ENCODE peak calls at places on chromosomes 11 and 22, in five cellular contexts. One of them, this sample, is unnamed. For H3K36me3, the result is how much of the 10 kb centered on the place peaks cover.

GRCh38 chr11:67372993-67373915 is at the start of gene CLCF1:
- DNase-seq in keratinocyte: no peak
- DNase-seq in IMR-90: peak
- DNase-seq in NT2/D1: no peak
- DNase-seq in mesenchymal stem cell: peak
- DNase-seq in this sample: no peak

GRCh38 chr22:25623310-25623734 is 58.8 kb downstream of the GRK3 start:
- DNase-seq in mesenchymal stem cell: no peak
- DNase-seq in NT2/D1: no peak
- DNase-seq in keratinocyte: no peak
- DNase-seq in IMR-90: no peak
- DNase-seq in this sample: no peak

GRCh38 chr11:122741613-122742012 is 86.1 kb downstream of the UBASH3B start:
- DNase-seq in NT2/D1: no peak
- DNase-seq in keratinocyte: no peak
- DNase-seq in mesenchymal stem cell: peak
- DNase-seq in IMR-90: peak
- DNase-seq in this sample: no peak

GRCh38 chr22:50705219-50705691 is 32.6 kb downstream of the SHANK3 start:
- DNase-seq in IMR-90: peak
- DNase-seq in NT2/D1: peak
- DNase-seq in keratinocyte: no peak
- DNase-seq in mesenchymal stem cell: peak
- DNase-seq in this sample: no peak

GRCh38 chr11:66936326-66936725 is 21.9 kb downstream of the PC start:
- DNase-seq in keratinocyte: no peak
- DNase-seq in mesenchymal stem cell: peak
- DNase-seq in IMR-90: peak
- DNase-seq in NT2/D1: no peak
- DNase-seq in this sample: peak

GRCh38 chr22:42994917-42995562 is 19.9 kb downstream of the PACSIN2 start:
- DNase-seq in NT2/D1: no peak
- DNase-seq in IMR-90: peak
- DNase-seq in keratinocyte: no peak
- DNase-seq in mesenchymal stem cell: peak
- DNase-seq in this sample: peak

GRCh38 chr11:120532511-120533196 is 21.1 kb downstream of the GRIK4 start:
- DNase-seq in mesenchymal stem cell: peak
- DNase-seq in IMR-90: peak
- DNase-seq in NT2/D1: no peak
- DNase-seq in keratinocyte: no peak
- DNase-seq in this sample: no peak

GRCh38 chr11:15599376-15599775 is 484.7 kb downstream of the INSC start:
- DNase-seq in NT2/D1: no peak
- DNase-seq in keratinocyte: no peak
- DNase-seq in mesenchymal stem cell: no peak
- DNase-seq in IMR-90: no peak
- DNase-seq in this sample: no peak

GRCh38 chr11:62725686-62726085 is 1.6 kb downstream of the HNRNPUL2 start:
- DNase-seq in IMR-90: no peak
- DNase-seq in mesenchymal stem cell: no peak
- DNase-seq in NT2/D1: no peak
- DNase-seq in keratinocyte: no peak
- DNase-seq in this sample: no peak

GRCh38 chr11:28585007-28585406 is 476.8 kb downstream of the METTL15 start:
- DNase-seq in mesenchymal stem cell: peak
- DNase-seq in NT2/D1: no peak
- DNase-seq in IMR-90: peak
- DNase-seq in keratinocyte: peak
- DNase-seq in this sample: no peak

GRCh38 chr22:42805998-42806481 is 51.0 kb downstream of the ARFGAP3 start:
- DNase-seq in mesenchymal stem cell: no peak
- DNase-seq in keratinocyte: no peak
- DNase-seq in NT2/D1: no peak
- DNase-seq in IMR-90: no peak
- DNase-seq in this sample: no peak

GRCh38 chr11:11569936-11570491 is 51.8 kb downstream of the GALNT18 start:
- DNase-seq in IMR-90: no peak
- DNase-seq in keratinocyte: no peak
- DNase-seq in mesenchymal stem cell: no peak
- DNase-seq in NT2/D1: no peak
- DNase-seq in this sample: no peak

GRCh38 chr22:50738649-50739227 is 734 bp downstream of the ACR start:
- DNase-seq in mesenchymal stem cell: no peak
- DNase-seq in keratinocyte: no peak
- DNase-seq in IMR-90: no peak
- DNase-seq in NT2/D1: no peak
- DNase-seq in this sample: no peak

GRCh38 chr22:30210235-30210831 is 36.2 kb downstream of the LIF start:
- DNase-seq in IMR-90: peak
- DNase-seq in keratinocyte: peak
- DNase-seq in NT2/D1: no peak
- DNase-seq in mesenchymal stem cell: peak
- DNase-seq in this sample: no peak

GRCh38 chr11:8593935-8594909 is at the start of gene STK33:
- DNase-seq in IMR-90: no peak
- DNase-seq in keratinocyte: no peak
- DNase-seq in mesenchymal stem cell: peak
- DNase-seq in NT2/D1: peak
- DNase-seq in this sample: no peak

GRCh38 chr11:35288817-35289541 is 130.4 kb downstream of the SLC1A2 start:
- DNase-seq in mesenchymal stem cell: peak
- DNase-seq in keratinocyte: no peak
- DNase-seq in IMR-90: peak
- DNase-seq in NT2/D1: no peak
- DNase-seq in this sample: peak

GRCh38 chr22:39731881-39732555 is 161.5 kb downstream of the CACNA1I start:
- DNase-seq in NT2/D1: no peak
- DNase-seq in keratinocyte: no peak
- DNase-seq in mesenchymal stem cell: no peak
- DNase-seq in IMR-90: no peak
- DNase-seq in this sample: no peak

GRCh38 chr22:37753746-37754145 is 54.0 kb upstream of the GCAT start:
- DNase-seq in keratinocyte: no peak
- DNase-seq in IMR-90: peak
- DNase-seq in NT2/D1: no peak
- DNase-seq in mesenchymal stem cell: no peak
- DNase-seq in this sample: no peak

GRCh38 chr11:106131998-106132397 is 54.5 kb downstream of the AASDHPPT start:
- DNase-seq in NT2/D1: no peak
- DNase-seq in keratinocyte: no peak
- DNase-seq in mesenchymal stem cell: no peak
- DNase-seq in IMR-90: no peak
- DNase-seq in this sample: no peak

GRCh38 chr22:25139062-25139461 is 60.6 kb upstream of the CRYBB3 start:
- DNase-seq in IMR-90: no peak
- DNase-seq in mesenchymal stem cell: no peak
- DNase-seq in NT2/D1: no peak
- DNase-seq in keratinocyte: no peak
- DNase-seq in this sample: no peak

GRCh38 chr22:24289781-24290181 is 19.1 kb downstream of the SPECC1L start:
- DNase-seq in IMR-90: no peak
- DNase-seq in keratinocyte: no peak
- DNase-seq in mesenchymal stem cell: peak
- DNase-seq in NT2/D1: no peak
- DNase-seq in this sample: no peak

GRCh38 chr22:31083377-31083768 is 2.3 kb downstream of the SMTN start:
- DNase-seq in keratinocyte: no peak
- DNase-seq in IMR-90: no peak
- DNase-seq in mesenchymal stem cell: no peak
- DNase-seq in NT2/D1: no peak
- DNase-seq in this sample: no peak

GRCh38 chr11:7251836-7252682 is at the start of gene SYT9:
- DNase-seq in IMR-90: no peak
- DNase-seq in NT2/D1: peak
- DNase-seq in keratinocyte: no peak
- DNase-seq in mesenchymal stem cell: peak
- DNase-seq in this sample: no peak

GRCh38 chr22:39913886-39914285 is 13.0 kb downstream of the GRAP2 start:
- DNase-seq in IMR-90: no peak
- DNase-seq in NT2/D1: no peak
- DNase-seq in keratinocyte: no peak
- DNase-seq in mesenchymal stem cell: peak
- DNase-seq in this sample: no peak

GRCh38 chr11:2901196-2901796 is 15.7 kb upstream of the CDKN1C start:
- DNase-seq in keratinocyte: no peak
- DNase-seq in mesenchymal stem cell: no peak
- DNase-seq in IMR-90: no peak
- DNase-seq in NT2/D1: no peak
- DNase-seq in this sample: no peak
- H3K4me3 ChIP-seq in keratinocyte: peak
- H3K4me3 ChIP-seq in mesenchymal stem cell: no peak
- H3K4me3 ChIP-seq in IMR-90: peak
- H3K4me3 ChIP-seq in NT2/D1: peak
- H3K4me3 ChIP-seq in this sample: no peak

GRCh38 chr11:125235006-125235405 is 70.5 kb downstream of the PKNOX2 start:
- DNase-seq in IMR-90: no peak
- DNase-seq in NT2/D1: no peak
- DNase-seq in keratinocyte: no peak
- DNase-seq in mesenchymal stem cell: no peak
- DNase-seq in this sample: no peak
- H3K36me3 ChIP-seq in IMR-90: under half
- H3K36me3 ChIP-seq in NT2/D1: under half
- H3K36me3 ChIP-seq in keratinocyte: under half
- H3K36me3 ChIP-seq in mesenchymal stem cell: under half
- H3K36me3 ChIP-seq in this sample: under half

DNA sequence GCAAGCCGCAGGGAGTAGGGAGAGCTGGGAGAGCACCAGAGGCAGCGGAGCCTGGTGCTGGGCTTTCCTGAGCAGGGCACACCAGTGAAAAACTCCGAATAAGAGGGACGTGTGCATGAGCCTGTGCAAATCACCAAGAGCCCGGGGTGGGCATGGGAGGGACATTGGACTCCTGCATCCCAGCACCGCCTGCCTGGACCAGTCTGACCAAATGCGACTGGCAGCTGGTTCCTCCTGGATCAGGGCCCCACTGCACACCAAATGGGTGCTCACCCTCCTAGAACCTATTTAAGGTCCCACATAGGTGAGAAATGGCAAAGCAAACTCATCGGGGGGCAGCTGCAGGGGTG is 3.1 kb downstream of the PPM1F start:
- DNase-seq in NT2/D1: no peak
- DNase-seq in IMR-90: no peak
- DNase-seq in keratinocyte: no peak
- DNase-seq in mesenchymal stem cell: no peak
- DNase-seq in this sample: no peak
- H3K4me3 ChIP-seq in NT2/D1: no peak
- H3K4me3 ChIP-seq in IMR-90: no peak
- H3K4me3 ChIP-seq in keratinocyte: no peak
- H3K4me3 ChIP-seq in mesenchymal stem cell: no peak
- H3K4me3 ChIP-seq in this sample: no peak

DNA sequence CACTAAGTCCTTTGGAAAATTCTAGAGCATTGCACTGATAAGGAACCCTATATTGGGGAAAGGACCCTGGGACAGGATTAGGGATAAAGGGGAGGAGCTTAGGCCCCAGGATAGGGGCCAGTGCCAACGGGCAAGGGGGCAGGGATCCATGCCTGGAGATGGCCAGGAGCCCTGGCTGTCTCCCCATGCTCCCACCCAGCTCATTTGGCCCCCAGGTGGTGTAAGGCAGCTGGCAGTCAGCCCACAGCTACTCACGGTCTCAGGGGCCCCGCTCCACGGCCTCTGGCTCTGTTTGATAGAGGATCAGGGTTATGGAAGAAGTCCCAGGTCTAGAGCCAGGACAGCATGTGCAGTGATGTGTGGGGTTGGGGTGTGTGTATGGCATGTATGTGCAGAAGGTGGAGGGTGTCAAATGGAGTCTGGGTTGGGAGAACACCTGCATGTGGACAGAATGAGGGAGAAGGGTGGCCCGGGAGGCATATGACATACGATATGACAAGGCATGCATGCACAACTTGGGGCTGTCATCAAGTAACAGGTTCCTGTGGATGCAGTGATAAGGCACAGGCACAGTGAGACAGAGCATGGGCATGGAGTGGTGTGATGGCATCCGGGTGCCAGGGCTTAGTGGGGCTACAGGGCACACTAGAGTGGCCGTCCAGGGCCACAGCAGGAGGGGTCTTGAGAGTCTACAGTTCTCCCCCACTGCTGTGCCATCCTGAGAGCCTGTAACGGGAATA is 18.4 kb upstream of the PDE2A start:
- DNase-seq in IMR-90: no peak
- DNase-seq in mesenchymal stem cell: no peak
- DNase-seq in keratinocyte: no peak
- DNase-seq in NT2/D1: no peak
- DNase-seq in this sample: no peak
- H3K36me3 ChIP-seq in IMR-90: half or more
- H3K36me3 ChIP-seq in mesenchymal stem cell: half or more
- H3K36me3 ChIP-seq in keratinocyte: half or more
- H3K36me3 ChIP-seq in NT2/D1: half or more
- H3K36me3 ChIP-seq in this sample: half or more

DNA sequence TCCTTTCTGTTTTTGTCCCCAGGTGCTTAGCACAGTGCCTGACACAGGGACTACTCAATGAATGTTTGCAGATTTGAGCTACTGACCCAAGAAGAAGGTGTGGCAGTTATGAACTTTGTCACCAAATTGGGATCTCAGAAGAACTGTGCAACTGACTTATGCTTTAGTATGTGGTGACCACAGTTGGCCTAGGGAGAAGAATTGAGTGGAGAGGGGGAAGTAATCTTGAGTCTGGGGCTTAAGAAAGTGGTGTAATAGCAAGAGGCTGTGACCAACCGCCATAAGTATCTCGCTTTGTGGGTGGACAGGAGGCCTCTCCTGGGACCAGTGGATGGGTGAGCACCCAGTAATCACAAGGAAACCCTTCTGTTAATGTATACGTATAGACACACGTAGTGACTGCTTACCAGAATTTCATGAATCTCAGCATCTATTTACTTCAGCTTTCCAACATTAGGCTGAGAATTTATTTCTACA is 12.7 kb upstream of the IL10RA start:
- DNase-seq in NT2/D1: no peak
- DNase-seq in IMR-90: no peak
- DNase-seq in mesenchymal stem cell: no peak
- DNase-seq in keratinocyte: no peak
- DNase-seq in this sample: no peak
- H3K4me3 ChIP-seq in NT2/D1: no peak
- H3K4me3 ChIP-seq in IMR-90: no peak
- H3K4me3 ChIP-seq in mesenchymal stem cell: no peak
- H3K4me3 ChIP-seq in keratinocyte: no peak
- H3K4me3 ChIP-seq in this sample: no peak

GRCh38 chr11:643849-644738 is 7.0 kb downstream of the DRD4 start:
- DNase-seq in NT2/D1: no peak
- DNase-seq in keratinocyte: no peak
- DNase-seq in mesenchymal stem cell: no peak
- DNase-seq in IMR-90: no peak
- DNase-seq in this sample: no peak
- H3K36me3 ChIP-seq in NT2/D1: half or more
- H3K36me3 ChIP-seq in keratinocyte: under half
- H3K36me3 ChIP-seq in mesenchymal stem cell: under half
- H3K36me3 ChIP-seq in IMR-90: under half
- H3K36me3 ChIP-seq in this sample: under half

This sample was measured in BJ.